ENCODE peak calls at places on chromosomes 12 and 14, in five cellular contexts. One of them, this sample, is unnamed. For H3K4me1, the result is how much of the 10 kb centered on the place peaks cover.

GRCh38 chr14:94775082-94775874 is 5.4 kb upstream of the GSC start:
- DNase-seq in PC-9: no peak
- DNase-seq in ovary: no peak
- DNase-seq in breast epithelium: no peak
- DNase-seq in Peyer's patch: no peak
- DNase-seq in this sample: no peak

GRCh38 chr14:76844223-76844622 is 18.0 kb downstream of the LRRC74A start:
- DNase-seq in PC-9: peak
- DNase-seq in ovary: no peak
- DNase-seq in breast epithelium: no peak
- DNase-seq in Peyer's patch: no peak
- DNase-seq in this sample: no peak

GRCh38 chr12:22459872-22460490 is 84.4 kb downstream of the C2CD5 start:
- DNase-seq in PC-9: no peak
- DNase-seq in ovary: no peak
- DNase-seq in breast epithelium: no peak
- DNase-seq in Peyer's patch: no peak
- DNase-seq in this sample: peak

GRCh38 chr14:84877061-84877460 is 652.9 kb upstream of the FLRT2 start:
- DNase-seq in PC-9: no peak
- DNase-seq in ovary: no peak
- DNase-seq in breast epithelium: no peak
- DNase-seq in Peyer's patch: no peak
- DNase-seq in this sample: no peak

GRCh38 chr12:104359216-104359615 is 55.7 kb downstream of the EID3 start:
- DNase-seq in PC-9: no peak
- DNase-seq in ovary: no peak
- DNase-seq in breast epithelium: no peak
- DNase-seq in Peyer's patch: no peak
- DNase-seq in this sample: no peak

GRCh38 chr12:26011099-26011498 is 52.6 kb downstream of the RASSF8 start:
- DNase-seq in PC-9: no peak
- DNase-seq in ovary: no peak
- DNase-seq in breast epithelium: no peak
- DNase-seq in Peyer's patch: no peak
- DNase-seq in this sample: peak

GRCh38 chr14:76902591-76902990 is 76.4 kb downstream of the LRRC74A start:
- DNase-seq in PC-9: no peak
- DNase-seq in ovary: no peak
- DNase-seq in breast epithelium: no peak
- DNase-seq in Peyer's patch: no peak
- DNase-seq in this sample: no peak

GRCh38 chr12:132103542-132104308 is 40.4 kb downstream of the DDX51 start:
- DNase-seq in PC-9: no peak
- DNase-seq in ovary: no peak
- DNase-seq in breast epithelium: no peak
- DNase-seq in Peyer's patch: no peak
- DNase-seq in this sample: no peak

GRCh38 chr12:115023279-115023678 is 339.3 kb upstream of the TBX3 start:
- DNase-seq in PC-9: no peak
- DNase-seq in ovary: peak
- DNase-seq in breast epithelium: no peak
- DNase-seq in Peyer's patch: no peak
- DNase-seq in this sample: peak

GRCh38 chr12:109174468-109174867 is 58.1 kb downstream of the ACACB start:
- DNase-seq in PC-9: no peak
- DNase-seq in ovary: no peak
- DNase-seq in breast epithelium: no peak
- DNase-seq in Peyer's patch: no peak
- DNase-seq in this sample: no peak

GRCh38 chr12:18970603-18971002 is 158.9 kb upstream of the PLEKHA5 start:
- DNase-seq in PC-9: no peak
- DNase-seq in ovary: no peak
- DNase-seq in breast epithelium: no peak
- DNase-seq in Peyer's patch: no peak
- DNase-seq in this sample: no peak

GRCh38 chr12:52440821-52441319 is 6.7 kb upstream of the KRT75 start:
- DNase-seq in PC-9: peak
- DNase-seq in ovary: no peak
- DNase-seq in breast epithelium: no peak
- DNase-seq in Peyer's patch: no peak
- DNase-seq in this sample: peak

GRCh38 chr14:44634692-44635091 is 127.6 kb upstream of the FSCB start:
- DNase-seq in PC-9: no peak
- DNase-seq in ovary: no peak
- DNase-seq in breast epithelium: no peak
- DNase-seq in Peyer's patch: no peak
- DNase-seq in this sample: no peak

GRCh38 chr14:61472801-61473376 is 151.5 kb downstream of the PRKCH start:
- DNase-seq in PC-9: no peak
- DNase-seq in ovary: no peak
- DNase-seq in breast epithelium: no peak
- DNase-seq in Peyer's patch: no peak
- DNase-seq in this sample: peak

GRCh38 chr12:56267443-56268071 is 815 bp downstream of the COQ10A start:
- DNase-seq in PC-9: no peak
- DNase-seq in ovary: peak
- DNase-seq in breast epithelium: no peak
- DNase-seq in Peyer's patch: no peak
- DNase-seq in this sample: no peak

GRCh38 chr14:58899317-58899713 is 261.6 kb downstream of the DACT1 start:
- DNase-seq in PC-9: no peak
- DNase-seq in ovary: no peak
- DNase-seq in breast epithelium: no peak
- DNase-seq in Peyer's patch: no peak
- DNase-seq in this sample: peak

GRCh38 chr14:64937821-64938193 is 4.7 kb downstream of the GPX2 start:
- DNase-seq in PC-9: no peak
- DNase-seq in ovary: no peak
- DNase-seq in breast epithelium: no peak
- DNase-seq in Peyer's patch: no peak
- DNase-seq in this sample: peak

GRCh38 chr12:46674818-46675217 is 151.0 kb downstream of the SLC38A4 start:
- DNase-seq in PC-9: no peak
- DNase-seq in ovary: no peak
- DNase-seq in breast epithelium: no peak
- DNase-seq in Peyer's patch: no peak
- DNase-seq in this sample: no peak

GRCh38 chr12:109743076-109743910 is 29.7 kb downstream of the FAM222A start:
- DNase-seq in PC-9: no peak
- DNase-seq in ovary: no peak
- DNase-seq in breast epithelium: peak
- DNase-seq in Peyer's patch: peak
- DNase-seq in this sample: no peak

GRCh38 chr14:91934554-91935285 is 12.8 kb downstream of the FBLN5 start:
- DNase-seq in PC-9: no peak
- DNase-seq in ovary: no peak
- DNase-seq in breast epithelium: no peak
- DNase-seq in Peyer's patch: no peak
- DNase-seq in this sample: no peak

DNA sequence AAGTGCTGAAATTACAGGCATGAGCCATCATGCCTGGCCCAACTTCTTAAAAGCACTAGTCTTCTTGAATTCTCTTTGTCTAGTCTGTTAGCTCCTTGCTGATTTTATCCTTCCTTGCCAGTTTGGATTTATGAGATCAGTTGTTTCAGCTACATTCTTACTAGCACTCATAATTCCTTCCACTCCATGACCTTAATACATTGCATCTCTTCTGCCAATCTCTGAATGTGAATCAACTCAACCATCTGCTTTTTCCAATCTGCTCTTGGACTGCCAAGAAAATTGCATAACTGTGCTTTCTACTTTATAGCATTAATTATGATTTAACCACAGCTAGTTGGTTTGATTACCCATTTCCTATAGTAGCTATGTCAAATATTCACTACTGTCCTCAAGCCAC is 14.9 kb upstream of the HEATR5A start:
- DNase-seq in PC-9: no peak
- DNase-seq in ovary: no peak
- DNase-seq in breast epithelium: no peak
- DNase-seq in Peyer's patch: no peak
- DNase-seq in this sample: no peak
- H3K27ac ChIP-seq in PC-9: no peak
- H3K27ac ChIP-seq in ovary: no peak
- H3K27ac ChIP-seq in breast epithelium: peak
- H3K27ac ChIP-seq in Peyer's patch: no peak
- H3K27ac ChIP-seq in this sample: no peak

DNA sequence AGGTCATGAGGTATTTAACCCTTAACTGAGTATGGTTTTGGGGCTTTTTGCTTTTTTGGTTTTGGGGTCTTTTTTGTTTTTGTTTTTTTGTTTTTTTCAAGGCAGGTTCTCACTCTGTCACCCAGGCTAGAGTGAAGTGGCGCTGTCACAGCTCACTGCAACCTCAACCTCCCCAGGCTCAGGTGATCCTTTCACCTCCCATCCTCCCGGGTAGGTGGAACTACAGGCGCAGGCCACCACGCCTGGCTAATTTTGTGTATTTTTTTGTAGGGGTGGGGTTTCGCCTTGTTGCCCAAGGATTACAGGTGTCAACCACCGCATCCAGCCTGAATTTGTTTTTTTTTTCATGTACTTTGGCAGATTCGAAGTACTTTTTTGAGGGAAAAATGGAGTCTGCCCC is 19.9 kb downstream of the RAP1B start:
- DNase-seq in PC-9: no peak
- DNase-seq in ovary: no peak
- DNase-seq in breast epithelium: no peak
- DNase-seq in Peyer's patch: no peak
- DNase-seq in this sample: no peak
- H3K4me3 ChIP-seq in PC-9: no peak
- H3K4me3 ChIP-seq in ovary: no peak
- H3K4me3 ChIP-seq in breast epithelium: no peak
- H3K4me3 ChIP-seq in Peyer's patch: no peak
- H3K4me3 ChIP-seq in this sample: no peak

GRCh38 chr12:8077207-8077606 is 4.9 kb upstream of the NECAP1 start:
- DNase-seq in PC-9: peak
- DNase-seq in ovary: no peak
- DNase-seq in breast epithelium: no peak
- DNase-seq in Peyer's patch: no peak
- DNase-seq in this sample: no peak

GRCh38 chr12:8081228-8081920 is 700 bp upstream of the NECAP1 start:
- DNase-seq in PC-9: peak
- DNase-seq in ovary: no peak
- DNase-seq in breast epithelium: no peak
- DNase-seq in Peyer's patch: no peak
- DNase-seq in this sample: peak

GRCh38 chr12:8078400-8078799 is 3.7 kb upstream of the NECAP1 start:
- DNase-seq in PC-9: peak
- DNase-seq in ovary: no peak
- DNase-seq in breast epithelium: no peak
- DNase-seq in Peyer's patch: no peak
- DNase-seq in this sample: peak

GRCh38 chr12:8080131-8080530 is 1.9 kb upstream of the NECAP1 start:
- DNase-seq in PC-9: no peak
- DNase-seq in ovary: no peak
- DNase-seq in breast epithelium: no peak
- DNase-seq in Peyer's patch: no peak
- DNase-seq in this sample: no peak

DNA sequence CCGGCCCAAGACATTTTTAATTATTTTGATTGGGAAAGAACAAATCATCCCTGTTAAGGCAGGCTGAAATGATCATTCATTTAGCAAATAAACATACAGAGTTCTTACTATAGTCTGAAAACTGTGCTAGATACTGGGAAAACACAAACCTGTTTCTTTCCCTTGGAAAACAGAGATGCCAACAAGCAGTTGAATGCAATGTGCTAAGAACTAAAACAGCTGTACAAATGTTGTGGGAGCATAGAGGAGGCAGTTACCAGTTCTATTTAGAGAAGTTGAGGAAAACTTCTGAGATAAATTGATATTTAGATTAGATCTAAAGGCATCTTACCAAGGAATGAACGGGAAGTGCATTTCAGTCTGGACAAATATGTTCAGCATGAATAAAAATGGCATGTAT is 3.2 kb upstream of the NECAP1 start:
- DNase-seq in PC-9: no peak
- DNase-seq in ovary: no peak
- DNase-seq in breast epithelium: no peak
- DNase-seq in Peyer's patch: no peak
- DNase-seq in this sample: no peak
- H3K4me1 ChIP-seq in PC-9: under half
- H3K4me1 ChIP-seq in ovary: under half
- H3K4me1 ChIP-seq in breast epithelium: under half
- H3K4me1 ChIP-seq in Peyer's patch: under half
- H3K4me1 ChIP-seq in this sample: under half

DNA sequence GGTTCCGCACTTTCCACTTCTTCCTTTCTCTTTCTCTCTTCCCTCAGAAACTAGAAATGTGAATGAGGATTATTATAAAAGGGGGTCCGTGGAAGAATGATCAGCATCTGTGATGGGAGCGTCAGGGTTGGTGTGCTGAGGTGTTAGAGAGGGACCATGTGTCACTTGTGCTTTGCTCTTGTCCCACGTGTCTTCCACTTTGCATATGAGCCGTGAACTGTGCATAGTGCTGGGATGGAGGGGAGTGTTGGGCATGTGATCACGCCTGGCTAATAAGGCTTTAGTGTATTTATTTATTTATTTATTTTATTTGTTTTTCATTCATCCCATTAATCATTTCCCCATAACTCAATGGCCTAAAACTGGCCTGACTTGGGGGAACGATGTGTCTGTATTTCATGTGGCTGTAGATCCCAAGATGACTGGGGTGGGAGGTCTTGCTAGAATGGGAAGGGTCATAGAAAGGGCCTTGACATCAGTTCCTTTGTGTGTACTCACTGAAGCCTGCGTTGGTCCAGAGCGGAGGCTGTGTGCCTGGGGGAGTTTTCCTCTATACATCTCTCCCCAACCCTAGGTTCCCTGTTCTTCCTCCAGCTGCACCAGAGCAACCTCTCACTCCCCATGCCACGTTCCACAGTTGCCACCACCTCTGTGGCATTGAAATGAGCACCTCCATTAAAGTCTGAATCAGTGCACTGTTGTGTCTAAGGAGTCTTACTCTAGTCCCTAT is 4.6 kb upstream of the ATN1 start:
- DNase-seq in PC-9: no peak
- DNase-seq in ovary: no peak
- DNase-seq in breast epithelium: no peak
- DNase-seq in Peyer's patch: no peak
- DNase-seq in this sample: no peak
- H3K27ac ChIP-seq in PC-9: no peak
- H3K27ac ChIP-seq in ovary: no peak
- H3K27ac ChIP-seq in breast epithelium: no peak
- H3K27ac ChIP-seq in Peyer's patch: no peak
- H3K27ac ChIP-seq in this sample: no peak

DNA sequence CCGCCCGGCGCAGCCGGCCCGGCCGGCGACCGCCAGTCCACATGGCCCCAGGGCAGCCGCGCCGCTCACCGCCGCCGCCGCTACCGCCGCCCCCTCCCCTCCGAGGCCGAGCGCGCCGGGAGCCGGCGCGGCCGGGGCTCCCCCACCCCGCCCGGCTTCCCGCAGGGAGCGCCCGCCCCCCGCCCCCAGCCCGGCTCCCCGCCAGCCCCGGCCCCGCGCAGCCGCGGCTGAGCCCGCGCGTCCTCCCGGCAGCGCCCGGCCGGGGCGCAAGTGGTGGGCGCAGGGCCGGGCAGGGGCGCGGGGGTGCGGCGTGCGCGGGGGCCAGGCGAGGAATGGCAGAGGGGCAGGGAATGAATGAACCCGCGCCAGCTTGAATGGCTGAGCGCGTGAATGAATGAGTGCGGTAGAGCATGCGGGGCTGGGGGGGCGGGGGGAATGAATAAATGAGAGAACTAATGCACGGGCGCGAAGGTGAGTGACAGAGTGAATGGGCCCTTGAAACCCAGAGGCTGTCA is at the start of gene BEGAIN:
- DNase-seq in PC-9: no peak
- DNase-seq in ovary: no peak
- DNase-seq in breast epithelium: no peak
- DNase-seq in Peyer's patch: peak
- DNase-seq in this sample: peak
- H3K4me3 ChIP-seq in PC-9: peak
- H3K4me3 ChIP-seq in ovary: peak
- H3K4me3 ChIP-seq in breast epithelium: peak
- H3K4me3 ChIP-seq in Peyer's patch: peak
- H3K4me3 ChIP-seq in this sample: peak

This sample was measured in cardiac muscle cell.